ENCODE peak calls at places on chromosomes 16 and 17, in nine cellular contexts. One of them, this sample, is unnamed.

GRCh38 chr16:72291531-72291981 is 119.6 kb upstream of the PMFBP1 start:
- DNase-seq in left ventricle myocardium inferior: no peak
- DNase-seq in neural progenitor cell: no peak
- DNase-seq in heart right ventricle: no peak
- DNase-seq in right lobe of liver: no peak
- DNase-seq in HFF-Myc: peak
- DNase-seq in CD8-positive, alpha-beta T cell: no peak
- DNase-seq in brain microvascular endothelial cell: peak
- DNase-seq in bronchial epithelial cell: peak
- DNase-seq in this sample: peak

GRCh38 chr16:86073103-86073625 is 174.2 kb downstream of the IRF8 start:
- DNase-seq in left ventricle myocardium inferior: no peak
- DNase-seq in neural progenitor cell: no peak
- DNase-seq in heart right ventricle: no peak
- DNase-seq in right lobe of liver: no peak
- DNase-seq in HFF-Myc: no peak
- DNase-seq in CD8-positive, alpha-beta T cell: no peak
- DNase-seq in brain microvascular endothelial cell: no peak
- DNase-seq in bronchial epithelial cell: no peak
- DNase-seq in this sample: no peak

GRCh38 chr17:4086041-4086483 is 56.8 kb downstream of the ZZEF1 start:
- DNase-seq in left ventricle myocardium inferior: no peak
- DNase-seq in neural progenitor cell: no peak
- DNase-seq in heart right ventricle: no peak
- DNase-seq in right lobe of liver: no peak
- DNase-seq in HFF-Myc: no peak
- DNase-seq in CD8-positive, alpha-beta T cell: no peak
- DNase-seq in brain microvascular endothelial cell: no peak
- DNase-seq in bronchial epithelial cell: no peak
- DNase-seq in this sample: no peak

GRCh38 chr17:73191443-73192218 is 1.2 kb upstream of the COG1 start:
- DNase-seq in left ventricle myocardium inferior: peak
- DNase-seq in neural progenitor cell: peak
- DNase-seq in heart right ventricle: peak
- DNase-seq in right lobe of liver: peak
- DNase-seq in HFF-Myc: no peak
- DNase-seq in CD8-positive, alpha-beta T cell: peak
- DNase-seq in brain microvascular endothelial cell: peak
- DNase-seq in bronchial epithelial cell: peak
- DNase-seq in this sample: peak

GRCh38 chr17:49260011-49260921 is 29.7 kb upstream of the PHOSPHO1 start:
- DNase-seq in left ventricle myocardium inferior: peak
- DNase-seq in neural progenitor cell: peak
- DNase-seq in heart right ventricle: peak
- DNase-seq in right lobe of liver: peak
- DNase-seq in HFF-Myc: peak
- DNase-seq in CD8-positive, alpha-beta T cell: no peak
- DNase-seq in brain microvascular endothelial cell: peak
- DNase-seq in bronchial epithelial cell: peak
- DNase-seq in this sample: peak

GRCh38 chr16:64362193-64362592 is 759.7 kb downstream of the CDH11 start:
- DNase-seq in left ventricle myocardium inferior: no peak
- DNase-seq in neural progenitor cell: no peak
- DNase-seq in heart right ventricle: no peak
- DNase-seq in right lobe of liver: no peak
- DNase-seq in HFF-Myc: no peak
- DNase-seq in CD8-positive, alpha-beta T cell: no peak
- DNase-seq in brain microvascular endothelial cell: peak
- DNase-seq in bronchial epithelial cell: peak
- DNase-seq in this sample: peak

GRCh38 chr16:58018803-58019202 is 6.8 kb upstream of the MMP15 start:
- DNase-seq in left ventricle myocardium inferior: peak
- DNase-seq in neural progenitor cell: peak
- DNase-seq in heart right ventricle: no peak
- DNase-seq in right lobe of liver: no peak
- DNase-seq in HFF-Myc: no peak
- DNase-seq in CD8-positive, alpha-beta T cell: no peak
- DNase-seq in brain microvascular endothelial cell: no peak
- DNase-seq in bronchial epithelial cell: no peak
- DNase-seq in this sample: no peak

GRCh38 chr17:31510273-31511175 is 119.0 kb downstream of the RAB11FIP4 start:
- DNase-seq in left ventricle myocardium inferior: peak
- DNase-seq in neural progenitor cell: no peak
- DNase-seq in heart right ventricle: peak
- DNase-seq in right lobe of liver: no peak
- DNase-seq in HFF-Myc: no peak
- DNase-seq in CD8-positive, alpha-beta T cell: no peak
- DNase-seq in brain microvascular endothelial cell: no peak
- DNase-seq in bronchial epithelial cell: no peak
- DNase-seq in this sample: peak

GRCh38 chr17:32492648-32493289 is 6.0 kb downstream of the CDK5R1 start:
- DNase-seq in left ventricle myocardium inferior: no peak
- DNase-seq in neural progenitor cell: no peak
- DNase-seq in heart right ventricle: no peak
- DNase-seq in right lobe of liver: no peak
- DNase-seq in HFF-Myc: no peak
- DNase-seq in CD8-positive, alpha-beta T cell: no peak
- DNase-seq in brain microvascular endothelial cell: no peak
- DNase-seq in bronchial epithelial cell: no peak
- DNase-seq in this sample: no peak

GRCh38 chr16:86558355-86559193 is 3.5 kb upstream of the MTHFSD start:
- DNase-seq in left ventricle myocardium inferior: no peak
- DNase-seq in neural progenitor cell: no peak
- DNase-seq in heart right ventricle: no peak
- DNase-seq in right lobe of liver: no peak
- DNase-seq in HFF-Myc: no peak
- DNase-seq in CD8-positive, alpha-beta T cell: no peak
- DNase-seq in brain microvascular endothelial cell: no peak
- DNase-seq in bronchial epithelial cell: no peak
- DNase-seq in this sample: no peak

GRCh38 chr17:68954146-68954971 is 833 bp downstream of the ABCA8 start:
- DNase-seq in left ventricle myocardium inferior: no peak
- DNase-seq in neural progenitor cell: no peak
- DNase-seq in heart right ventricle: no peak
- DNase-seq in right lobe of liver: no peak
- DNase-seq in HFF-Myc: no peak
- DNase-seq in CD8-positive, alpha-beta T cell: no peak
- DNase-seq in brain microvascular endothelial cell: no peak
- DNase-seq in bronchial epithelial cell: no peak
- DNase-seq in this sample: no peak

GRCh38 chr17:6327007-6327406 is 107.9 kb downstream of the AIPL1 start:
- DNase-seq in left ventricle myocardium inferior: peak
- DNase-seq in neural progenitor cell: peak
- DNase-seq in heart right ventricle: peak
- DNase-seq in right lobe of liver: peak
- DNase-seq in HFF-Myc: no peak
- DNase-seq in CD8-positive, alpha-beta T cell: no peak
- DNase-seq in brain microvascular endothelial cell: no peak
- DNase-seq in bronchial epithelial cell: no peak
- DNase-seq in this sample: peak

GRCh38 chr17:40075216-40076100 is 12.7 kb downstream of the THRA start:
- DNase-seq in left ventricle myocardium inferior: peak
- DNase-seq in neural progenitor cell: peak
- DNase-seq in heart right ventricle: peak
- DNase-seq in right lobe of liver: peak
- DNase-seq in HFF-Myc: no peak
- DNase-seq in CD8-positive, alpha-beta T cell: peak
- DNase-seq in brain microvascular endothelial cell: no peak
- DNase-seq in bronchial epithelial cell: peak
- DNase-seq in this sample: no peak
- H3K4me3 ChIP-seq in left ventricle myocardium inferior: peak
- H3K4me3 ChIP-seq in neural progenitor cell: no peak
- H3K4me3 ChIP-seq in heart right ventricle: peak
- H3K4me3 ChIP-seq in right lobe of liver: no peak
- H3K4me3 ChIP-seq in HFF-Myc: no peak
- H3K4me3 ChIP-seq in CD8-positive, alpha-beta T cell: no peak
- H3K4me3 ChIP-seq in brain microvascular endothelial cell: no peak
- H3K4me3 ChIP-seq in bronchial epithelial cell: no peak
- H3K4me3 ChIP-seq in this sample: no peak

DNA sequence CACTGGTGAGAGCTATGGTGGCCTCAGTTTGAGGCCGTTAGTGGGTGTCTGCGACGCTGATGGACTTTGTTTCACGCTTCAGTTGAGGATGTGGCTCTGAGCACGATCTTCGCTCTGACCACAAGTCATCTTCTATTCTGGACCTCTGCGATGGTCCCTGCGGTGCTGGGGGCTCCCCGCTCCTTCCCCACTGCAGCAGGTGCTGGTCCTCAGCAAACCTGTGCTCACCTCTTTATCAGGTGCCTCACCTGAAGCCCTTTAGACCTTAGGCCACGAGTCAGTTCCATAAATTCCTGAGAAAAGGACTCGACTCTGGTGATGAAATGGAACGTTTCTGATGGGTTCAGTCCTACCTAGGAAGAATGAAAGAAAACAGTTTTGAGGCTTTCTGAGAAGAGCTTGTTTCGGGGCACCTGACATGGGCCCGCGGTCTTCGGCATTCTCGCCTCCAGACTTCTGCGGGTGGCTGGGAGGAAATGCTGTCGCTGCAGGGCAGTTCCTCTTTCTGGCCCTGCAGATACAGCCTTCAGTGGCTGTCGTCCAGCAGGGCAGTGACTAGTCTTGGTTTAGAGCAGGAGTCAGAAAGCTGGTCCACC is 4.7 kb downstream of the KCTD5 start:
- DNase-seq in left ventricle myocardium inferior: no peak
- DNase-seq in neural progenitor cell: no peak
- DNase-seq in heart right ventricle: no peak
- DNase-seq in right lobe of liver: peak
- DNase-seq in HFF-Myc: no peak
- DNase-seq in CD8-positive, alpha-beta T cell: no peak
- DNase-seq in brain microvascular endothelial cell: no peak
- DNase-seq in bronchial epithelial cell: no peak
- DNase-seq in this sample: no peak
- H3K4me3 ChIP-seq in left ventricle myocardium inferior: no peak
- H3K4me3 ChIP-seq in neural progenitor cell: no peak
- H3K4me3 ChIP-seq in heart right ventricle: no peak
- H3K4me3 ChIP-seq in right lobe of liver: no peak
- H3K4me3 ChIP-seq in HFF-Myc: no peak
- H3K4me3 ChIP-seq in CD8-positive, alpha-beta T cell: no peak
- H3K4me3 ChIP-seq in brain microvascular endothelial cell: no peak
- H3K4me3 ChIP-seq in bronchial epithelial cell: no peak
- H3K4me3 ChIP-seq in this sample: no peak

GRCh38 chr16:54685682-54686081 is 245.0 kb upstream of the IRX5 start:
- DNase-seq in left ventricle myocardium inferior: no peak
- DNase-seq in neural progenitor cell: no peak
- DNase-seq in heart right ventricle: no peak
- DNase-seq in right lobe of liver: no peak
- DNase-seq in HFF-Myc: no peak
- DNase-seq in CD8-positive, alpha-beta T cell: no peak
- DNase-seq in brain microvascular endothelial cell: no peak
- DNase-seq in bronchial epithelial cell: no peak
- DNase-seq in this sample: no peak
- H3K4me3 ChIP-seq in left ventricle myocardium inferior: no peak
- H3K4me3 ChIP-seq in neural progenitor cell: no peak
- H3K4me3 ChIP-seq in heart right ventricle: no peak
- H3K4me3 ChIP-seq in right lobe of liver: no peak
- H3K4me3 ChIP-seq in HFF-Myc: no peak
- H3K4me3 ChIP-seq in CD8-positive, alpha-beta T cell: no peak
- H3K4me3 ChIP-seq in brain microvascular endothelial cell: no peak
- H3K4me3 ChIP-seq in bronchial epithelial cell: no peak
- H3K4me3 ChIP-seq in this sample: no peak

GRCh38 chr16:10277597-10277996 is 95.4 kb upstream of the GRIN2A start:
- DNase-seq in left ventricle myocardium inferior: no peak
- DNase-seq in neural progenitor cell: no peak
- DNase-seq in heart right ventricle: no peak
- DNase-seq in right lobe of liver: no peak
- DNase-seq in HFF-Myc: no peak
- DNase-seq in CD8-positive, alpha-beta T cell: no peak
- DNase-seq in brain microvascular endothelial cell: no peak
- DNase-seq in bronchial epithelial cell: no peak
- DNase-seq in this sample: no peak

GRCh38 chr16:10282367-10282766 is 100.1 kb upstream of the GRIN2A start:
- DNase-seq in left ventricle myocardium inferior: no peak
- DNase-seq in neural progenitor cell: no peak
- DNase-seq in heart right ventricle: no peak
- DNase-seq in right lobe of liver: no peak
- DNase-seq in HFF-Myc: no peak
- DNase-seq in CD8-positive, alpha-beta T cell: no peak
- DNase-seq in brain microvascular endothelial cell: no peak
- DNase-seq in bronchial epithelial cell: no peak
- DNase-seq in this sample: no peak

GRCh38 chr16:10280262-10281170 is 98.3 kb upstream of the GRIN2A start:
- DNase-seq in left ventricle myocardium inferior: no peak
- DNase-seq in neural progenitor cell: no peak
- DNase-seq in heart right ventricle: no peak
- DNase-seq in right lobe of liver: no peak
- DNase-seq in HFF-Myc: no peak
- DNase-seq in CD8-positive, alpha-beta T cell: no peak
- DNase-seq in brain microvascular endothelial cell: no peak
- DNase-seq in bronchial epithelial cell: no peak
- DNase-seq in this sample: no peak
- H3K4me3 ChIP-seq in left ventricle myocardium inferior: no peak
- H3K4me3 ChIP-seq in neural progenitor cell: no peak
- H3K4me3 ChIP-seq in heart right ventricle: no peak
- H3K4me3 ChIP-seq in right lobe of liver: no peak
- H3K4me3 ChIP-seq in HFF-Myc: no peak
- H3K4me3 ChIP-seq in CD8-positive, alpha-beta T cell: no peak
- H3K4me3 ChIP-seq in brain microvascular endothelial cell: no peak
- H3K4me3 ChIP-seq in bronchial epithelial cell: no peak
- H3K4me3 ChIP-seq in this sample: no peak

This sample was measured in MG63.